ENCODE peak calls at places on chromosomes 7 and 10, in five cellular contexts. T, A, Y, Q and I are unnamed samples.

GRCh38 chr7:56449762-56450161 is 333.5 kb upstream of the NUPR2 start:
- DNase-seq in T (no peak), A (no peak), Y (no peak), Q (no peak), I (no peak)

GRCh38 chr7:15921576-15921975 is 235.1 kb upstream of the MEOX2 start:
- DNase-seq in T (peak), A (no peak), Y (no peak), Q (no peak), I (no peak)

GRCh38 chr10:7350541-7351195 is 60.2 kb downstream of the SFMBT2 start:
- DNase-seq in T (no peak), A (no peak), Y (no peak), Q (no peak), I (no peak)

GRCh38 chr7:142767861-142768260 is 2.9 kb upstream of the PRSS2 start:
- DNase-seq in T (no peak), A (no peak), Y (no peak), Q (no peak), I (no peak)

GRCh38 chr7:155963771-155964195 is 151.5 kb upstream of the SHH start:
- DNase-seq in T (no peak), A (no peak), Y (no peak), Q (no peak), I (no peak)

GRCh38 chr7:102064361-102065025 is 222.2 kb upstream of the SH2B2 start:
- DNase-seq in T (no peak), A (no peak), Y (no peak), Q (no peak), I (no peak)

GRCh38 chr7:157416011-157416410 is 79.2 kb downstream of the DNAJB6 start:
- DNase-seq in T (no peak), A (no peak), Y (no peak), Q (no peak), I (no peak)

GRCh38 chr10:84497978-84498377 is 169.6 kb downstream of the CCSER2 start:
- DNase-seq in T (no peak), A (no peak), Y (peak), Q (no peak), I (no peak)

GRCh38 chr7:41709621-41710020 is 6.7 kb upstream of the INHBA start:
- DNase-seq in T (peak), A (no peak), Y (no peak), Q (no peak), I (no peak)

GRCh38 chr10:9012312-9012711 is 957.8 kb downstream of the GATA3 start:
- DNase-seq in T (no peak), A (no peak), Y (no peak), Q (no peak), I (no peak)

GRCh38 chr10:3886191-3886590 is 101.2 kb upstream of the KLF6 start:
- DNase-seq in T (no peak), A (no peak), Y (no peak), Q (peak), I (no peak)

GRCh38 chr7:98831641-98832221 is 38.1 kb downstream of the TMEM130 start:
- DNase-seq in T (peak), A (peak), Y (no peak), Q (peak), I (no peak)

GRCh38 chr7:95509199-95509598 is 23.5 kb downstream of the ASB4 start:
- DNase-seq in T (peak), A (peak), Y (no peak), Q (peak), I (peak)

GRCh38 chr7:142503036-142503435 is 245.2 kb upstream of the PRSS58 start:
- DNase-seq in T (no peak), A (no peak), Y (no peak), Q (no peak), I (no peak)

GRCh38 chr10:123583639-123584418 is 82.3 kb upstream of the GPR26 start:
- DNase-seq in T (peak), A (peak), Y (peak), Q (peak), I (no peak)

GRCh38 chr10:35691522-35692236 is 49.6 kb upstream of the FZD8 start:
- DNase-seq in T (no peak), A (peak), Y (no peak), Q (peak), I (peak)

GRCh38 chr7:140082770-140083169 is 20.0 kb upstream of the PARP12 start:
- DNase-seq in T (no peak), A (no peak), Y (no peak), Q (no peak), I (no peak)